ENCODE peak calls at places on chromosomes 3 and 15, in four cellular contexts. R is tibial nerve, U is A549, P is HepG2. S is an unnamed sample. For H3K4me1, the result is how much of the 10 kb centered on the place peaks cover.

GRCh38 chr3:151356791-151357460 is 27.6 kb upstream of the P2RY13 start:
- DNase-seq in P (no peak), U (no peak), R (no peak), S (no peak)

GRCh38 chr15:65530318-65531111 is at the start of gene HACD3:
- DNase-seq in R (peak), U (peak), P (peak), S (peak)

GRCh38 chr3:359672-360071 is 163.1 kb downstream of the CHL1 start:
- DNase-seq in R (no peak), U (no peak), P (no peak), S (no peak)

GRCh38 chr15:77034620-77035467 is 36.1 kb downstream of the TSPAN3 start:
- DNase-seq in R (no peak), U (no peak), P (no peak), S (peak)

GRCh38 chr3:117322866-117323265 is 613.3 kb downstream of the TUSC7 start:
- DNase-seq in U (no peak), R (no peak), P (no peak), S (no peak)

GRCh38 chr15:26667222-26667988 is 105.5 kb downstream of the GABRB3 start:
- DNase-seq in U (no peak), P (no peak), R (no peak), S (no peak)

GRCh38 chr3:183085634-183086390 is 13.5 kb downstream of the MCCC1 start:
- DNase-seq in R (no peak), P (no peak), U (no peak), S (no peak)

GRCh38 chr15:40397688-40398412 is 7.7 kb upstream of the IVD start:
- DNase-seq in U (no peak), R (no peak), P (no peak), S (no peak)

GRCh38 chr15:83206387-83206970 is 1.1 kb downstream of the HDGFL3 start:
- DNase-seq in R (peak), P (no peak), U (peak), S (no peak)

GRCh38 chr3:156246939-156247725 is 126.8 kb downstream of the KCNAB1 start:
- DNase-seq in U (no peak), P (no peak), R (no peak), S (no peak)

GRCh38 chr3:10941972-10942371 is 50.6 kb upstream of the SLC6A1 start:
- DNase-seq in U (no peak), R (no peak), P (no peak), S (no peak)

GRCh38 chr3:29346828-29347227 is 66.0 kb downstream of the RBMS3 start:
- DNase-seq in U (no peak), R (no peak), P (no peak), S (no peak)

GRCh38 chr3:112637700-112638099 is 3.2 kb downstream of the CCDC80 start:
- DNase-seq in U (no peak), P (no peak), R (no peak), S (no peak)

GRCh38 chr3:112638327-112639020 is 2.5 kb downstream of the CCDC80 start:
- DNase-seq in P (no peak), R (no peak), U (no peak), S (no peak)

GRCh38 chr3:112640864-112641751 is at the start of gene CCDC80:
- DNase-seq in R (no peak), U (peak), P (no peak), S (no peak)

GRCh38 chr3:112640333-112640863 is 545 bp downstream of the CCDC80 start:
- DNase-seq in U (peak), P (no peak), R (peak), S (no peak)

DNA sequence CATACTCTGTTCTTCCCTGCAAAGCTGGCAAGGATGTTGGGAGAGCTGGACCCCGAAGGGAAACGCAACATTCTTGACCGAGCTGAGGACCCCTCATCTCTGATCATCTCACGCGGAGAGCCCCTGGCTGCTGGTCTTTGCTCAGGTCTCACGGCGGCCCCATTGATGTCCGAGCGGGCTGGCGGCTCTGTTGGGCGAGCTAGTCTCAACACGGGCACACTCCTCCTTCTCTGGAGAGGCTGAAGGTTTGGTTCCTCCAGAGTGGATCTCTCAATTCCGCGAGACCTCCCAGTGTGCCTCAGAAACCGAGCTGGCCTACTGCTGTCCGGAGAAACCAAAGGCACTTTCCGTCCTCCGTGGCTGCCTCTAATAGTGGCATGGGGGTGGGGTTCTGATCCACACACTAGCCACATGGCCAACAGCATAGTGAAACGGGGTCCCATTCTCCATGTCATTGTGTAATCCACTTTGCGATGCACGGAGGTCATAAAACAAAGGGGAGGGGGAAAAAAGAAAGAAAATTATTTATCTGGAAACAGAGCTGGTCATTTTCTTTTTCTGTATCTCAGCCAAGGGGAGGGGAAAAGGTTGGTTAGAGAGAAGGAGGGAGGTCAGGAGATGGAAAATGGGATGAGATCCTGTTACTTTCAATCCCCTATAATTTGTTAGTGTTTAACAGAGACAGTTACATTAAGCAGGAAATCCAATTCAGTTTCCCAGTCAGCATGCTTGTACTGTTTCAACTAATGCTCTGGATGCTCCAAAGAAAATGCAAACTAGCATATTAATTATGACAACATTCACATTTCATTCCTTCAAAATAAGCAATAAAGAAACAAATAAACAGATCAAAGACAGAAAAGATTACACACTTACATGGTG is 1.3 kb downstream of the CCDC80 start:
- DNase-seq in U (no peak), P (no peak), R (no peak), S (no peak)
- H3K4me1 ChIP-seq in U (under half), P (under half), R (under half), S (under half)

DNA sequence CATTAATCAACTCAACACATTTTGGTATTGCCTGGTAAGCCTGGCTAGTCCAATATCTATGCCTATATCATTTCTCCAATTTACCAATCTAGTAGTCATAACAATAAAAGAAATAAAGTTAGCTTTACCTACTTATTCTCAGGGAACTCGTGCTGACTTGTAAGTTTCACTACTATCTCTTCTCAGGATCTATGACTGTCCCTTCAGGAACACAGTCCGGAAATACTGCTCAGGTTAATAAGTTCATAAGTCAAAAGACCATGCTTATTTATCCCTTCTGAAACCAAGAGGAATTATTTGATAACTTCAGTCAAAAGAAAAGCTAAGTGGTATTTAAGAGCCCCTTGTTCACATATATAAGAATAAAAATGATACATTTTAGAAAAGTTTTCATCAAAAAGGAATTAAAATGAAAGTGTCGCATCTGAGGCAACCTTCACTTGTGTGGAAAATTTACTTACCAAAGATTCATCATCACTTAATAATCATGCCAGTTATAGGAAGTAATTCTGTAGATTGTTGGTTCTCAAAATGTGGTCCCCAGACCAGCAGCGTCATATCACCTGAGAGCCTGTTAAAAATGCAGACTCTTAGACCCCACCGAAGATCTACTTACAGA is 15.5 kb upstream of the THRB start:
- DNase-seq in P (no peak), U (no peak), R (no peak), S (no peak)
- TF ChIP-seq EP300 in P (no peak), U (no peak), R (no peak), S (no peak)

GRCh38 chr15:59349715-59350420 is 22.8 kb downstream of the MYO1E start:
- DNase-seq in P (peak), U (peak), R (no peak), S (peak)

GRCh38 chr15:59345326-59345725 is 27.3 kb downstream of the MYO1E start:
- DNase-seq in U (no peak), P (no peak), R (no peak), S (no peak)

GRCh38 chr15:59350421-59350732 is 22.3 kb downstream of the MYO1E start:
- DNase-seq in U (no peak), R (no peak), P (no peak), S (no peak)

GRCh38 chr15:59346951-59347350 is 25.7 kb downstream of the MYO1E start:
- DNase-seq in P (no peak), R (no peak), U (no peak), S (no peak)

GRCh38 chr15:59347915-59348314 is 24.8 kb downstream of the MYO1E start:
- DNase-seq in P (no peak), U (no peak), R (no peak), S (no peak)
- H3K4me1 ChIP-seq in P (under half), U (half or more), R (under half), S (under half)

GRCh38 chr3:188661801-188662200 is 507.8 kb downstream of the LPP start:
- DNase-seq in R (no peak), U (no peak), P (no peak), S (no peak)
- TF ChIP-seq EP300 in R (no peak), U (no peak), P (no peak), S (no peak)